ENCODE peak calls at places on chromosomes 6 and 20, in ten cellular contexts. One of them, this sample, is unnamed.

GRCh38 chr20:38126146-38126912 is 38.7 kb downstream of the TGM2 start:
- DNase-seq in GM06990: no peak
- DNase-seq in Daoy: no peak
- DNase-seq in H9: peak
- DNase-seq in effector memory CD4-positive, alpha-beta T cell: no peak
- DNase-seq in activated naive CD8-positive, alpha-beta T cell treated with anti-CD3 and anti-CD28 coated beads, Interleukin-2, amount 50 U/mL, for 24 hours: no peak
- DNase-seq in stimulated activated CD8-positive, alpha-beta memory T cell treated with anti-CD3 and anti-CD28 coated beads, Interleukin-7, amount 100 ng/mL, for 24 hours: no peak
- DNase-seq in suprapubic skin: peak
- DNase-seq in NAMALWA: no peak
- DNase-seq in foreskin fibroblast: no peak
- DNase-seq in this sample: peak

GRCh38 chr6:22826961-22827360 is 257.6 kb downstream of the HDGFL1 start:
- DNase-seq in GM06990: no peak
- DNase-seq in Daoy: peak
- DNase-seq in H9: no peak
- DNase-seq in effector memory CD4-positive, alpha-beta T cell: no peak
- DNase-seq in activated naive CD8-positive, alpha-beta T cell treated with anti-CD3 and anti-CD28 coated beads, Interleukin-2, amount 50 U/mL, for 24 hours: no peak
- DNase-seq in stimulated activated CD8-positive, alpha-beta memory T cell treated with anti-CD3 and anti-CD28 coated beads, Interleukin-7, amount 100 ng/mL, for 24 hours: no peak
- DNase-seq in suprapubic skin: no peak
- DNase-seq in NAMALWA: no peak
- DNase-seq in foreskin fibroblast: no peak
- DNase-seq in this sample: no peak

GRCh38 chr6:26233608-26234420 is 131.2 kb upstream of the BTN3A2 start:
- DNase-seq in GM06990: peak
- DNase-seq in Daoy: peak
- DNase-seq in H9: peak
- DNase-seq in effector memory CD4-positive, alpha-beta T cell: peak
- DNase-seq in activated naive CD8-positive, alpha-beta T cell treated with anti-CD3 and anti-CD28 coated beads, Interleukin-2, amount 50 U/mL, for 24 hours: peak
- DNase-seq in stimulated activated CD8-positive, alpha-beta memory T cell treated with anti-CD3 and anti-CD28 coated beads, Interleukin-7, amount 100 ng/mL, for 24 hours: no peak
- DNase-seq in suprapubic skin: no peak
- DNase-seq in NAMALWA: peak
- DNase-seq in foreskin fibroblast: peak
- DNase-seq in this sample: peak

GRCh38 chr6:90369024-90369519 is 72.4 kb upstream of the BACH2 start:
- DNase-seq in GM06990: peak
- DNase-seq in Daoy: peak
- DNase-seq in H9: peak
- DNase-seq in effector memory CD4-positive, alpha-beta T cell: no peak
- DNase-seq in activated naive CD8-positive, alpha-beta T cell treated with anti-CD3 and anti-CD28 coated beads, Interleukin-2, amount 50 U/mL, for 24 hours: no peak
- DNase-seq in stimulated activated CD8-positive, alpha-beta memory T cell treated with anti-CD3 and anti-CD28 coated beads, Interleukin-7, amount 100 ng/mL, for 24 hours: no peak
- DNase-seq in suprapubic skin: no peak
- DNase-seq in NAMALWA: peak
- DNase-seq in foreskin fibroblast: peak
- DNase-seq in this sample: peak

GRCh38 chr20:64045346-64046011 is 4.0 kb downstream of the SOX18 start:
- DNase-seq in GM06990: no peak
- DNase-seq in Daoy: no peak
- DNase-seq in H9: no peak
- DNase-seq in effector memory CD4-positive, alpha-beta T cell: no peak
- DNase-seq in activated naive CD8-positive, alpha-beta T cell treated with anti-CD3 and anti-CD28 coated beads, Interleukin-2, amount 50 U/mL, for 24 hours: no peak
- DNase-seq in stimulated activated CD8-positive, alpha-beta memory T cell treated with anti-CD3 and anti-CD28 coated beads, Interleukin-7, amount 100 ng/mL, for 24 hours: no peak
- DNase-seq in suprapubic skin: no peak
- DNase-seq in NAMALWA: no peak
- DNase-seq in foreskin fibroblast: no peak
- DNase-seq in this sample: no peak

GRCh38 chr6:109441069-109441816 is 719 bp downstream of the SMPD2 start:
- DNase-seq in GM06990: no peak
- DNase-seq in Daoy: peak
- DNase-seq in H9: peak
- DNase-seq in effector memory CD4-positive, alpha-beta T cell: peak
- DNase-seq in activated naive CD8-positive, alpha-beta T cell treated with anti-CD3 and anti-CD28 coated beads, Interleukin-2, amount 50 U/mL, for 24 hours: peak
- DNase-seq in stimulated activated CD8-positive, alpha-beta memory T cell treated with anti-CD3 and anti-CD28 coated beads, Interleukin-7, amount 100 ng/mL, for 24 hours: no peak
- DNase-seq in suprapubic skin: no peak
- DNase-seq in NAMALWA: peak
- DNase-seq in foreskin fibroblast: peak
- DNase-seq in this sample: peak

GRCh38 chr6:39847216-39847615 is 55.0 kb downstream of the DAAM2 start:
- DNase-seq in GM06990: no peak
- DNase-seq in Daoy: no peak
- DNase-seq in H9: peak
- DNase-seq in effector memory CD4-positive, alpha-beta T cell: no peak
- DNase-seq in activated naive CD8-positive, alpha-beta T cell treated with anti-CD3 and anti-CD28 coated beads, Interleukin-2, amount 50 U/mL, for 24 hours: no peak
- DNase-seq in stimulated activated CD8-positive, alpha-beta memory T cell treated with anti-CD3 and anti-CD28 coated beads, Interleukin-7, amount 100 ng/mL, for 24 hours: no peak
- DNase-seq in suprapubic skin: no peak
- DNase-seq in NAMALWA: no peak
- DNase-seq in foreskin fibroblast: peak
- DNase-seq in this sample: no peak

GRCh38 chr20:17612975-17613327 is 43.1 kb downstream of the DSTN start:
- DNase-seq in GM06990: no peak
- DNase-seq in Daoy: no peak
- DNase-seq in H9: no peak
- DNase-seq in effector memory CD4-positive, alpha-beta T cell: no peak
- DNase-seq in activated naive CD8-positive, alpha-beta T cell treated with anti-CD3 and anti-CD28 coated beads, Interleukin-2, amount 50 U/mL, for 24 hours: no peak
- DNase-seq in stimulated activated CD8-positive, alpha-beta memory T cell treated with anti-CD3 and anti-CD28 coated beads, Interleukin-7, amount 100 ng/mL, for 24 hours: no peak
- DNase-seq in suprapubic skin: no peak
- DNase-seq in NAMALWA: no peak
- DNase-seq in foreskin fibroblast: peak
- DNase-seq in this sample: no peak

GRCh38 chr6:126033696-126034095 is 47.4 kb downstream of the TRMT11 start:
- DNase-seq in GM06990: peak
- DNase-seq in Daoy: peak
- DNase-seq in H9: no peak
- DNase-seq in effector memory CD4-positive, alpha-beta T cell: no peak
- DNase-seq in activated naive CD8-positive, alpha-beta T cell treated with anti-CD3 and anti-CD28 coated beads, Interleukin-2, amount 50 U/mL, for 24 hours: no peak
- DNase-seq in stimulated activated CD8-positive, alpha-beta memory T cell treated with anti-CD3 and anti-CD28 coated beads, Interleukin-7, amount 100 ng/mL, for 24 hours: no peak
- DNase-seq in suprapubic skin: no peak
- DNase-seq in NAMALWA: peak
- DNase-seq in foreskin fibroblast: peak
- DNase-seq in this sample: peak

GRCh38 chr6:73942581-73942980 is 246.6 kb downstream of the CD109 start:
- DNase-seq in GM06990: no peak
- DNase-seq in Daoy: no peak
- DNase-seq in H9: peak
- DNase-seq in effector memory CD4-positive, alpha-beta T cell: no peak
- DNase-seq in activated naive CD8-positive, alpha-beta T cell treated with anti-CD3 and anti-CD28 coated beads, Interleukin-2, amount 50 U/mL, for 24 hours: no peak
- DNase-seq in stimulated activated CD8-positive, alpha-beta memory T cell treated with anti-CD3 and anti-CD28 coated beads, Interleukin-7, amount 100 ng/mL, for 24 hours: no peak
- DNase-seq in suprapubic skin: no peak
- DNase-seq in NAMALWA: peak
- DNase-seq in foreskin fibroblast: peak
- DNase-seq in this sample: peak

GRCh38 chr20:63508072-63508768 is 9.3 kb upstream of the EEF1A2 start:
- DNase-seq in GM06990: peak
- DNase-seq in Daoy: no peak
- DNase-seq in H9: no peak
- DNase-seq in effector memory CD4-positive, alpha-beta T cell: no peak
- DNase-seq in activated naive CD8-positive, alpha-beta T cell treated with anti-CD3 and anti-CD28 coated beads, Interleukin-2, amount 50 U/mL, for 24 hours: no peak
- DNase-seq in stimulated activated CD8-positive, alpha-beta memory T cell treated with anti-CD3 and anti-CD28 coated beads, Interleukin-7, amount 100 ng/mL, for 24 hours: no peak
- DNase-seq in suprapubic skin: no peak
- DNase-seq in NAMALWA: no peak
- DNase-seq in foreskin fibroblast: no peak
- DNase-seq in this sample: no peak

GRCh38 chr6:84588697-84589080 is 175.7 kb downstream of the TBX18 start:
- DNase-seq in GM06990: no peak
- DNase-seq in Daoy: no peak
- DNase-seq in H9: no peak
- DNase-seq in effector memory CD4-positive, alpha-beta T cell: no peak
- DNase-seq in activated naive CD8-positive, alpha-beta T cell treated with anti-CD3 and anti-CD28 coated beads, Interleukin-2, amount 50 U/mL, for 24 hours: no peak
- DNase-seq in stimulated activated CD8-positive, alpha-beta memory T cell treated with anti-CD3 and anti-CD28 coated beads, Interleukin-7, amount 100 ng/mL, for 24 hours: no peak
- DNase-seq in suprapubic skin: no peak
- DNase-seq in NAMALWA: no peak
- DNase-seq in foreskin fibroblast: no peak
- DNase-seq in this sample: no peak

GRCh38 chr20:53622247-53623114 is 28.8 kb upstream of the ZNF217 start:
- DNase-seq in GM06990: peak
- DNase-seq in Daoy: no peak
- DNase-seq in H9: no peak
- DNase-seq in effector memory CD4-positive, alpha-beta T cell: no peak
- DNase-seq in activated naive CD8-positive, alpha-beta T cell treated with anti-CD3 and anti-CD28 coated beads, Interleukin-2, amount 50 U/mL, for 24 hours: no peak
- DNase-seq in stimulated activated CD8-positive, alpha-beta memory T cell treated with anti-CD3 and anti-CD28 coated beads, Interleukin-7, amount 100 ng/mL, for 24 hours: no peak
- DNase-seq in suprapubic skin: no peak
- DNase-seq in NAMALWA: peak
- DNase-seq in foreskin fibroblast: peak
- DNase-seq in this sample: no peak

GRCh38 chr6:403659-404655 is 12.4 kb downstream of the IRF4 start:
- DNase-seq in GM06990: no peak
- DNase-seq in Daoy: no peak
- DNase-seq in H9: no peak
- DNase-seq in effector memory CD4-positive, alpha-beta T cell: no peak
- DNase-seq in activated naive CD8-positive, alpha-beta T cell treated with anti-CD3 and anti-CD28 coated beads, Interleukin-2, amount 50 U/mL, for 24 hours: peak
- DNase-seq in stimulated activated CD8-positive, alpha-beta memory T cell treated with anti-CD3 and anti-CD28 coated beads, Interleukin-7, amount 100 ng/mL, for 24 hours: no peak
- DNase-seq in suprapubic skin: no peak
- DNase-seq in NAMALWA: no peak
- DNase-seq in foreskin fibroblast: no peak
- DNase-seq in this sample: no peak

GRCh38 chr20:62725596-62726268 is 17.1 kb downstream of the NTSR1 start:
- DNase-seq in GM06990: no peak
- DNase-seq in Daoy: no peak
- DNase-seq in H9: no peak
- DNase-seq in effector memory CD4-positive, alpha-beta T cell: no peak
- DNase-seq in activated naive CD8-positive, alpha-beta T cell treated with anti-CD3 and anti-CD28 coated beads, Interleukin-2, amount 50 U/mL, for 24 hours: no peak
- DNase-seq in stimulated activated CD8-positive, alpha-beta memory T cell treated with anti-CD3 and anti-CD28 coated beads, Interleukin-7, amount 100 ng/mL, for 24 hours: no peak
- DNase-seq in suprapubic skin: no peak
- DNase-seq in NAMALWA: no peak
- DNase-seq in foreskin fibroblast: no peak
- DNase-seq in this sample: no peak

GRCh38 chr20:45993197-45993951 is 15.3 kb upstream of the MMP9 start:
- DNase-seq in GM06990: no peak
- DNase-seq in Daoy: peak
- DNase-seq in H9: no peak
- DNase-seq in effector memory CD4-positive, alpha-beta T cell: no peak
- DNase-seq in activated naive CD8-positive, alpha-beta T cell treated with anti-CD3 and anti-CD28 coated beads, Interleukin-2, amount 50 U/mL, for 24 hours: no peak
- DNase-seq in stimulated activated CD8-positive, alpha-beta memory T cell treated with anti-CD3 and anti-CD28 coated beads, Interleukin-7, amount 100 ng/mL, for 24 hours: no peak
- DNase-seq in suprapubic skin: no peak
- DNase-seq in NAMALWA: no peak
- DNase-seq in foreskin fibroblast: peak
- DNase-seq in this sample: peak

This sample was measured in Caco-2.